ENCODE peak calls at places on chromosomes 16 and 17, in five cellular contexts. One of them, this sample, is unnamed.

GRCh38 chr16:52265446-52265861 is 281.5 kb downstream of the TOX3 start:
- DNase-seq in endodermal cell: no peak
- DNase-seq in AG04450: no peak
- DNase-seq in mammary epithelial cell: no peak
- DNase-seq in brain microvascular endothelial cell: no peak
- DNase-seq in this sample: no peak

GRCh38 chr17:39927928-39928867 is 666 bp downstream of the LRRC3C start:
- DNase-seq in mammary epithelial cell: no peak
- DNase-seq in endodermal cell: peak; percentile 92
- DNase-seq in brain microvascular endothelial cell: peak; percentile 3
- DNase-seq in AG04450: no peak
- DNase-seq in this sample: no peak

GRCh38 chr16:17404903-17405691 is 65.7 kb downstream of the XYLT1 start:
- DNase-seq in AG04450: no peak
- DNase-seq in endodermal cell: no peak
- DNase-seq in mammary epithelial cell: peak; percentile 39
- DNase-seq in brain microvascular endothelial cell: no peak
- DNase-seq in this sample: no peak

GRCh38 chr17:38917259-38917658 is 8.2 kb upstream of the LASP1NB start:
- DNase-seq in AG04450: no peak
- DNase-seq in endodermal cell: no peak
- DNase-seq in mammary epithelial cell: no peak
- DNase-seq in brain microvascular endothelial cell: no peak
- DNase-seq in this sample: no peak

GRCh38 chr17:37506678-37507077 is 17.0 kb downstream of the DUSP14 start:
- DNase-seq in brain microvascular endothelial cell: peak; percentile 29
- DNase-seq in AG04450: no peak
- DNase-seq in mammary epithelial cell: peak; percentile 26
- DNase-seq in endodermal cell: peak; percentile 94
- DNase-seq in this sample: no peak

GRCh38 chr17:15133143-15133542 is 132.0 kb downstream of the PMP22 start:
- DNase-seq in AG04450: no peak
- DNase-seq in endodermal cell: no peak
- DNase-seq in brain microvascular endothelial cell: no peak
- DNase-seq in mammary epithelial cell: no peak
- DNase-seq in this sample: no peak

GRCh38 chr16:24717411-24717810 is 12.0 kb upstream of the TNRC6A start:
- DNase-seq in mammary epithelial cell: no peak
- DNase-seq in endodermal cell: no peak
- DNase-seq in brain microvascular endothelial cell: peak; percentile 25
- DNase-seq in AG04450: no peak
- DNase-seq in this sample: no peak

GRCh38 chr17:29048440-29049360 is 5.8 kb downstream of the PIPOX start:
- DNase-seq in AG04450: no peak
- DNase-seq in endodermal cell: no peak
- DNase-seq in mammary epithelial cell: no peak
- DNase-seq in brain microvascular endothelial cell: peak; percentile 5
- DNase-seq in this sample: no peak

GRCh38 chr17:74430706-74431567 is 951 bp upstream of the GPRC5C start:
- DNase-seq in AG04450: no peak
- DNase-seq in endodermal cell: peak; percentile 92
- DNase-seq in brain microvascular endothelial cell: peak; percentile 69
- DNase-seq in mammary epithelial cell: peak; percentile 89
- DNase-seq in this sample: peak; percentile 82

GRCh38 chr17:4600563-4600962 is 16.2 kb downstream of the SMTNL2 start:
- DNase-seq in AG04450: no peak
- DNase-seq in brain microvascular endothelial cell: no peak
- DNase-seq in mammary epithelial cell: no peak
- DNase-seq in endodermal cell: peak; percentile 76
- DNase-seq in this sample: no peak

GRCh38 chr16:49857423-49858181 is 1.7 kb upstream of the ZNF423 start:
- DNase-seq in endodermal cell: peak; percentile 93
- DNase-seq in mammary epithelial cell: peak; percentile 37
- DNase-seq in brain microvascular endothelial cell: peak; percentile 46
- DNase-seq in AG04450: no peak
- DNase-seq in this sample: no peak

GRCh38 chr17:4788159-4788806 is 481 bp upstream of the GLTPD2 start:
- DNase-seq in AG04450: no peak
- DNase-seq in endodermal cell: no peak
- DNase-seq in brain microvascular endothelial cell: no peak
- DNase-seq in mammary epithelial cell: no peak
- DNase-seq in this sample: no peak

GRCh38 chr17:78922876-78923498 is 2.2 kb downstream of the TIMP2 start:
- DNase-seq in brain microvascular endothelial cell: no peak
- DNase-seq in endodermal cell: no peak
- DNase-seq in mammary epithelial cell: no peak
- DNase-seq in AG04450: no peak
- DNase-seq in this sample: no peak

GRCh38 chr16:2686912-2687507 is 4.7 kb downstream of the KCTD5 start:
- DNase-seq in brain microvascular endothelial cell: no peak
- DNase-seq in AG04450: no peak
- DNase-seq in endodermal cell: no peak
- DNase-seq in mammary epithelial cell: no peak
- DNase-seq in this sample: no peak

GRCh38 chr16:642189-643049 is 791 bp downstream of the MCRIP2 start:
- DNase-seq in AG04450: no peak
- DNase-seq in mammary epithelial cell: no peak
- DNase-seq in endodermal cell: peak; percentile 79
- DNase-seq in brain microvascular endothelial cell: no peak
- DNase-seq in this sample: no peak

GRCh38 chr16:59179446-59180082 is 445.4 kb upstream of the GOT2 start:
- DNase-seq in mammary epithelial cell: no peak
- DNase-seq in endodermal cell: no peak
- DNase-seq in brain microvascular endothelial cell: peak; percentile 5
- DNase-seq in AG04450: no peak
- DNase-seq in this sample: no peak

GRCh38 chr17:80871341-80871740 is 120.3 kb upstream of the CHMP6 start:
- DNase-seq in mammary epithelial cell: no peak
- DNase-seq in AG04450: no peak
- DNase-seq in endodermal cell: no peak
- DNase-seq in brain microvascular endothelial cell: no peak
- DNase-seq in this sample: no peak

GRCh38 chr17:43416998-43417891 is 18.5 kb downstream of the ARL4D start:
- DNase-seq in endodermal cell: no peak
- DNase-seq in brain microvascular endothelial cell: no peak
- DNase-seq in AG04450: no peak
- DNase-seq in mammary epithelial cell: peak; percentile 60
- DNase-seq in this sample: no peak

GRCh38 chr17:58329035-58329807 is 626 bp upstream of the TSPOAP1 start:
- DNase-seq in AG04450: no peak
- DNase-seq in brain microvascular endothelial cell: no peak
- DNase-seq in endodermal cell: no peak
- DNase-seq in mammary epithelial cell: no peak
- DNase-seq in this sample: no peak

GRCh38 chr17:41171881-41172280 is 3.9 kb upstream of the KRTAP4-3 start:
- DNase-seq in endodermal cell: no peak
- DNase-seq in mammary epithelial cell: peak; percentile 11
- DNase-seq in AG04450: peak; percentile 6
- DNase-seq in brain microvascular endothelial cell: no peak
- DNase-seq in this sample: no peak

GRCh38 chr17:65131946-65132345 is 5.2 kb upstream of the RGS9 start:
- DNase-seq in endodermal cell: no peak
- DNase-seq in brain microvascular endothelial cell: peak; percentile 47
- DNase-seq in mammary epithelial cell: peak; percentile 49
- DNase-seq in AG04450: peak; percentile 67
- DNase-seq in this sample: peak; percentile 36

GRCh38 chr16:23729503-23730424 is 16.7 kb upstream of the ERN2 start:
- DNase-seq in AG04450: peak; percentile 4
- DNase-seq in brain microvascular endothelial cell: peak; percentile 4
- DNase-seq in endodermal cell: peak; percentile 78
- DNase-seq in mammary epithelial cell: peak; percentile 15
- DNase-seq in this sample: no peak

GRCh38 chr17:34351041-34351575 is 5.2 kb upstream of the CCL13 start:
- DNase-seq in endodermal cell: no peak
- DNase-seq in mammary epithelial cell: no peak
- DNase-seq in brain microvascular endothelial cell: no peak
- DNase-seq in AG04450: no peak
- DNase-seq in this sample: no peak

GRCh38 chr17:74096456-74096855 is 107.0 kb upstream of the RPL38 start:
- DNase-seq in endodermal cell: no peak
- DNase-seq in mammary epithelial cell: no peak
- DNase-seq in brain microvascular endothelial cell: no peak
- DNase-seq in AG04450: no peak
- DNase-seq in this sample: no peak

GRCh38 chr17:73568934-73569333 is 75.3 kb downstream of the SDK2 start:
- DNase-seq in brain microvascular endothelial cell: no peak
- DNase-seq in mammary epithelial cell: no peak
- DNase-seq in endodermal cell: no peak
- DNase-seq in AG04450: no peak
- DNase-seq in this sample: no peak

GRCh38 chr17:17767096-17767470 is 69.7 kb downstream of the SREBF1 start:
- DNase-seq in brain microvascular endothelial cell: no peak
- DNase-seq in mammary epithelial cell: no peak
- DNase-seq in AG04450: no peak
- DNase-seq in endodermal cell: no peak
- DNase-seq in this sample: no peak

GRCh38 chr17:74332763-74333220 is 6.8 kb downstream of the KIF19 start:
- DNase-seq in AG04450: no peak
- DNase-seq in brain microvascular endothelial cell: no peak
- DNase-seq in mammary epithelial cell: no peak
- DNase-seq in endodermal cell: peak; percentile 79
- DNase-seq in this sample: no peak

GRCh38 chr16:73171380-73171779 is 123.5 kb upstream of the ZFHX3 start:
- DNase-seq in endodermal cell: peak; percentile 75
- DNase-seq in AG04450: no peak
- DNase-seq in mammary epithelial cell: no peak
- DNase-seq in brain microvascular endothelial cell: no peak
- DNase-seq in this sample: no peak

GRCh38 chr17:41645371-41646063 is 21.1 kb upstream of the KRT17 start:
- DNase-seq in endodermal cell: peak; percentile 64
- DNase-seq in brain microvascular endothelial cell: peak; percentile 57
- DNase-seq in mammary epithelial cell: peak; percentile 73
- DNase-seq in AG04450: no peak
- DNase-seq in this sample: no peak

GRCh38 chr16:9357829-9358228 is 266.4 kb downstream of the HAPSTR1 start:
- DNase-seq in AG04450: no peak
- DNase-seq in endodermal cell: no peak
- DNase-seq in brain microvascular endothelial cell: no peak
- DNase-seq in mammary epithelial cell: no peak
- DNase-seq in this sample: no peak

GRCh38 chr17:58364270-58364942 is 12.4 kb upstream of the SUPT4H1 start:
- DNase-seq in AG04450: no peak
- DNase-seq in brain microvascular endothelial cell: no peak
- DNase-seq in endodermal cell: peak; percentile 80
- DNase-seq in mammary epithelial cell: peak; percentile 72
- DNase-seq in this sample: peak; percentile 36

GRCh38 chr16:86075839-86076440 is 177.0 kb downstream of the IRF8 start:
- DNase-seq in AG04450: no peak
- DNase-seq in brain microvascular endothelial cell: no peak
- DNase-seq in endodermal cell: peak; percentile 12
- DNase-seq in mammary epithelial cell: no peak
- DNase-seq in this sample: no peak

DNA sequence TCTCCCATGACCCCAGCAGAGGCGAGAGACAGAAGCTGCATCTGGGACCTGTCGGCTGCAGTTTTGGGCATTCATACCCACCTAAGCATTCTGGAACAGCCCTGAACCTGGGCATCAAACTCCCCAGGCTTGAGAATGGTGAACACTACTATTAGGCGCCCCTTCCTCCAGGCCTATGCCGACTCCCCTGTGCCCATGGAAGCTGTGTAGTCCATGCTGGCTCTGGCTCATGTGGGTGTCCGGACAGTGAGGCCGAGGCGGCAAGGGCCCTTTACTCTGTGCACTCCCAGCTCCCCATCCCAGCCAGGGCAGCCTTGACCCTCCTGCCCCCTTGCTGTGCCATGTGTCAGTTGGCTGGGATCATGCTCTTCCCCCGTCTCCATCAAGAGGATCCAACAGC is 89.0 kb upstream of the TOB1 start:
- DNase-seq in brain microvascular endothelial cell: no peak
- DNase-seq in mammary epithelial cell: no peak
- DNase-seq in endodermal cell: no peak
- DNase-seq in AG04450: no peak
- DNase-seq in this sample: no peak
- H3K27ac ChIP-seq in brain microvascular endothelial cell: no peak overlapping the region
- H3K27ac ChIP-seq in mammary epithelial cell: no peak overlapping the region
- H3K27ac ChIP-seq in endodermal cell: no peak overlapping the region
- H3K27ac ChIP-seq in AG04450: peak overlapping the region; percentile 31
- H3K27ac ChIP-seq in this sample: peak overlapping the region; percentile 43

GRCh38 chr17:1709403-1709891 is 730 bp downstream of the TLCD2 start:
- DNase-seq in AG04450: no peak
- DNase-seq in endodermal cell: peak; percentile 72
- DNase-seq in mammary epithelial cell: no peak
- DNase-seq in brain microvascular endothelial cell: no peak
- DNase-seq in this sample: no peak
- H3K27ac ChIP-seq in AG04450: no peak overlapping the region
- H3K27ac ChIP-seq in endodermal cell: no peak overlapping the region
- H3K27ac ChIP-seq in mammary epithelial cell: no peak overlapping the region
- H3K27ac ChIP-seq in brain microvascular endothelial cell: no peak overlapping the region
- H3K27ac ChIP-seq in this sample: peak overlapping the region; percentile 100

DNA sequence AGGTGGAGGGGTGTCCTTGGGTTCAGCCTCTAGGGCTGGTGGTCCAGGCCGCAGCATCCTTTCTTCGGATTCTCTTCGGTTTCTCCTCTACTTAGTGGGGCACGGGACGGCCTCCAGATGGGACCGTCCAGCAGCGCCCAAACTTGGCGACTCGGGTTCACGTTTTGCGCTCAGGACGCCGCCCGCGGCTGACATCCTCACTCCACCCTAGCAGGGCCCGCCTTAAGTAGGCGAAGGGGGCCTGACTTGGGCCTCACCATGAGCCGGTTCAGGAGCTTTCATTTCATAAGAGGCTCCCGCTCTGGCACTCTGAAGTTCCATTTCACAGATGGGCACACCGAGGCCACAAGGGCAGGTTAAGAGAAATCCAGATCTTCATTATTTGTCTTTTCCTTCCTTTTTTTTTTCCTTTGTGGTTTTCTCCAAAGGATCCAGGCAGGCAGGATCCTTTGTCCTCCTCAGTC is 141.2 kb downstream of the SEC14L1 start:
- DNase-seq in mammary epithelial cell: no peak
- DNase-seq in AG04450: no peak
- DNase-seq in endodermal cell: peak; percentile 83
- DNase-seq in brain microvascular endothelial cell: no peak
- DNase-seq in this sample: no peak
- H3K27ac ChIP-seq in mammary epithelial cell: peak overlapping the region; percentile 86
- H3K27ac ChIP-seq in AG04450: no peak overlapping the region
- H3K27ac ChIP-seq in endodermal cell: no peak overlapping the region
- H3K27ac ChIP-seq in brain microvascular endothelial cell: no peak overlapping the region
- H3K27ac ChIP-seq in this sample: peak overlapping the region; percentile 100

DNA sequence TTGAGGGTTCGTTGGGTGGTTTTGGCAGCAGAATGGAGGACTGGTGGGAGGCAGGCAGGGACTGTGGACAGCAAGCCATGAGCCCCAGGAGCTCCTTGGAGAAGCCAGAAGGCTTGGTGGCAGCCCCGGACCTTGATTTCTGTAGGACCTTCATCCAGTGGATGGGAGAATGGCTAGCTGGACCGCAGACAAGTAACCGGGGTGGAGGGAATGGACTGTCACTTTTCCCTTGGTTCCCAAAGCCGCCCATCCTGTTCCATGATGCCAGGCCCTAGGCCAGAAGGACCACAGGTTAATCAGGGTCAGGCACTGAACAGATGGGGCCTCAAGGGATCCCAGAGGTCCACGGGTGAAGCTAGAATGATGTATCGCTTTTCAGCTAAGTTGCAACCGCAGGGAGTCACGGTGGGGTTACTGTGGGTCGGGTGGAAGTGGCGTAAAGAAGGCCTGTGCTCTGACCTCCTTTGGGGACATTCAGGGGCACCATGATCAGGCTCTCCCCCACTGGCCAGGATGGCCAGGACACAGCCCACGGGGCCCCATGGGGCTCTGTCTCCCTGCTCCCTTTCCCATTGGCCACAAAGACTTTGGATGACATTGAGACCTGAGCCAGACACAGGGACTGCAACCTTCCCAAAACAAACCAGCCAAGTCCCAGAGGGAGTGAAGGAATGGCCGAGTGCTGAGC is 66.9 kb upstream of the MRTFB start:
- DNase-seq in AG04450: no peak
- DNase-seq in mammary epithelial cell: no peak
- DNase-seq in brain microvascular endothelial cell: no peak
- DNase-seq in endodermal cell: no peak
- DNase-seq in this sample: no peak
- H3K27ac ChIP-seq in AG04450: no peak overlapping the region
- H3K27ac ChIP-seq in mammary epithelial cell: no peak overlapping the region
- H3K27ac ChIP-seq in brain microvascular endothelial cell: no peak overlapping the region
- H3K27ac ChIP-seq in endodermal cell: peak overlapping the region; percentile 76
- H3K27ac ChIP-seq in this sample: no peak overlapping the region

This sample was measured in epithelial cell of prostate.